ENCODE peak calls at places on chromosomes 1 and 21, in eight cellular contexts. D, C, Z, K, Q, E, A and L are unnamed samples. For H3K9me3, the result is how much of the 10 kb centered on the place peaks cover.

GRCh38 chr1:52637946-52638345 is 5.0 kb downstream of the SHISAL2A start:
- DNase-seq in D (no peak), C (no peak), Z (no peak), K (no peak), Q (no peak), E (no peak), A (peak), L (no peak)

GRCh38 chr1:242454262-242455051 is 70.0 kb downstream of the PLD5 start:
- DNase-seq in D (peak), C (no peak), Z (peak), K (no peak), Q (no peak), E (peak), A (peak), L (no peak)

GRCh38 chr1:156826596-156826995 is 9.9 kb upstream of the SH2D2A start:
- DNase-seq in D (no peak), C (no peak), Z (no peak), K (no peak), Q (no peak), E (no peak), A (no peak), L (no peak)

GRCh38 chr1:160645386-160646063 is 1.3 kb downstream of the SLAMF1 start:
- DNase-seq in D (no peak), C (no peak), Z (no peak), K (no peak), Q (no peak), E (no peak), A (no peak), L (no peak)

GRCh38 chr1:109959974-109960744 is 24.4 kb upstream of the AHCYL1 start:
- DNase-seq in D (peak), C (no peak), Z (no peak), K (no peak), Q (no peak), E (no peak), A (peak), L (no peak)

GRCh38 chr21:32412162-32412997 is at the start of gene EVA1C:
- DNase-seq in D (peak), C (no peak), Z (peak), K (peak), Q (peak), E (no peak), A (peak), L (no peak)

GRCh38 chr21:28431022-28431421 is 561.7 kb downstream of the LTN1 start:
- DNase-seq in D (no peak), C (no peak), Z (no peak), K (no peak), Q (no peak), E (no peak), A (no peak), L (no peak)

GRCh38 chr1:116681343-116681899 is 13.9 kb upstream of the IGSF3 start:
- DNase-seq in D (no peak), C (no peak), Z (no peak), K (no peak), Q (no peak), E (no peak), A (no peak), L (no peak)

GRCh38 chr21:38308010-38308784 is 51.4 kb downstream of the KCNJ15 start:
- DNase-seq in D (peak), C (no peak), Z (no peak), K (no peak), Q (no peak), E (no peak), A (no peak), L (no peak)

GRCh38 chr1:240619357-240619756 is 7.4 kb upstream of the GREM2 start:
- DNase-seq in D (no peak), C (no peak), Z (no peak), K (no peak), Q (no peak), E (no peak), A (no peak), L (no peak)

GRCh38 chr1:7568901-7569524 is 202.1 kb upstream of the VAMP3 start:
- DNase-seq in D (no peak), C (no peak), Z (no peak), K (no peak), Q (no peak), E (no peak), A (no peak), L (no peak)

GRCh38 chr21:28590722-28591121 is 402.0 kb downstream of the LTN1 start:
- DNase-seq in D (no peak), C (no peak), Z (no peak), K (no peak), Q (no peak), E (no peak), A (no peak), L (no peak)

GRCh38 chr1:222073307-222073995 is 331.6 kb upstream of the DUSP10 start:
- DNase-seq in D (peak), C (no peak), Z (no peak), K (no peak), Q (no peak), E (no peak), A (no peak), L (no peak)

GRCh38 chr1:8317647-8318360 is at the start of gene SLC45A1:
- DNase-seq in D (peak), C (no peak), Z (peak), K (peak), Q (peak), E (peak), A (peak), L (no peak)

GRCh38 chr1:163399976-163400375 is 78.2 kb downstream of the NUF2 start:
- DNase-seq in D (no peak), C (no peak), Z (no peak), K (no peak), Q (no peak), E (no peak), A (no peak), L (no peak)

GRCh38 chr1:179228783-179229213 is 679 bp downstream of the ABL2 start:
- DNase-seq in D (peak), C (no peak), Z (peak), K (peak), Q (peak), E (peak), A (peak), L (no peak)

GRCh38 chr1:153922076-153922837 is 515 bp downstream of the GATAD2B start:
- DNase-seq in D (no peak), C (no peak), Z (peak), K (peak), Q (no peak), E (peak), A (no peak), L (no peak)

GRCh38 chr1:225847610-225848009 is 34.6 kb downstream of the TMEM63A start:
- DNase-seq in D (no peak), C (no peak), Z (no peak), K (no peak), Q (no peak), E (no peak), A (no peak), L (no peak)

GRCh38 chr21:38994014-38994413 is 188.3 kb downstream of the ETS2 start:
- DNase-seq in D (no peak), C (no peak), Z (no peak), K (no peak), Q (no peak), E (no peak), A (no peak), L (no peak)

GRCh38 chr21:31218830-31219608 is 125.0 kb downstream of the TIAM1 start:
- DNase-seq in D (peak), C (no peak), Z (no peak), K (peak), Q (peak), E (no peak), A (no peak), L (peak)

GRCh38 chr1:19560480-19560879 is 75.1 kb upstream of the CAPZB start:
- DNase-seq in D (no peak), C (no peak), Z (no peak), K (no peak), Q (no peak), E (no peak), A (no peak), L (no peak)

GRCh38 chr1:116439701-116440100 is 66.7 kb downstream of the ATP1A1 start:
- DNase-seq in D (no peak), C (no peak), Z (no peak), K (no peak), Q (no peak), E (no peak), A (no peak), L (no peak)

GRCh38 chr1:188988589-188988988 is 1489.1 kb downstream of the BRINP3 start:
- DNase-seq in D (no peak), C (no peak), Z (no peak), K (no peak), Q (no peak), E (no peak), A (no peak), L (no peak)

GRCh38 chr1:209168204-209168603 is 415.3 kb upstream of the CAMK1G start:
- DNase-seq in D (peak), C (no peak), Z (no peak), K (no peak), Q (no peak), E (no peak), A (no peak), L (no peak)

GRCh38 chr1:41513388-41513745 is 28.9 kb upstream of the EDN2 start:
- DNase-seq in D (no peak), C (no peak), Z (peak), K (no peak), Q (no peak), E (peak), A (no peak), L (no peak)

GRCh38 chr1:154463512-154463990 is 38.5 kb upstream of the TDRD10 start:
- DNase-seq in D (no peak), C (no peak), Z (no peak), K (no peak), Q (no peak), E (no peak), A (no peak), L (no peak)

GRCh38 chr1:143691400-143691891 is 280.3 kb downstream of the FAM72C start:
- DNase-seq in D (no peak), C (no peak), Z (no peak), K (no peak), Q (no peak), E (no peak), A (no peak), L (no peak)

GRCh38 chr1:218674280-218674773 is 329.2 kb downstream of the TGFB2 start:
- DNase-seq in D (peak), C (no peak), Z (no peak), K (peak), Q (peak), E (no peak), A (peak), L (no peak)

GRCh38 chr1:157429841-157430240 is 122.5 kb downstream of the FCRL5 start:
- DNase-seq in D (no peak), C (no peak), Z (no peak), K (no peak), Q (no peak), E (no peak), A (no peak), L (no peak)

GRCh38 chr1:96366516-96366915 is 355.1 kb upstream of the PTBP2 start:
- DNase-seq in D (no peak), C (no peak), Z (no peak), K (no peak), Q (no peak), E (no peak), A (no peak), L (no peak)

GRCh38 chr1:108704501-108704900 is 8.2 kb upstream of the FNDC7 start:
- DNase-seq in D (peak), C (no peak), Z (no peak), K (no peak), Q (no peak), E (no peak), A (no peak), L (no peak)

GRCh38 chr1:201334325-201335173 is 42.9 kb downstream of the TNNT2 start:
- DNase-seq in D (no peak), C (no peak), Z (no peak), K (peak), Q (no peak), E (no peak), A (no peak), L (no peak)

GRCh38 chr1:33383489-33383888 is 47.4 kb downstream of the PHC2 start:
- DNase-seq in D (no peak), C (no peak), Z (no peak), K (no peak), Q (no peak), E (no peak), A (no peak), L (no peak)

GRCh38 chr1:231232870-231233734 is 7.9 kb upstream of the GNPAT start:
- DNase-seq in D (no peak), C (no peak), Z (no peak), K (no peak), Q (no peak), E (no peak), A (no peak), L (no peak)

GRCh38 chr1:7726623-7727022 is 44.5 kb upstream of the VAMP3 start:
- DNase-seq in D (no peak), C (no peak), Z (no peak), K (no peak), Q (no peak), E (no peak), A (no peak), L (no peak)

GRCh38 chr21:39313042-39313456 is 383 bp downstream of the BRWD1 start:
- DNase-seq in D (no peak), C (no peak), Z (peak), K (no peak), Q (peak), E (peak), A (peak), L (no peak)

GRCh38 chr1:239321877-239322276 is 64.5 kb upstream of the CHRM3 start:
- DNase-seq in D (no peak), C (no peak), Z (no peak), K (no peak), Q (no peak), E (no peak), A (no peak), L (no peak)

GRCh38 chr1:40267767-40268187 is 9.7 kb downstream of the ZMPSTE24 start:
- DNase-seq in D (peak), C (no peak), Z (no peak), K (no peak), Q (no peak), E (no peak), A (no peak), L (no peak)

DNA sequence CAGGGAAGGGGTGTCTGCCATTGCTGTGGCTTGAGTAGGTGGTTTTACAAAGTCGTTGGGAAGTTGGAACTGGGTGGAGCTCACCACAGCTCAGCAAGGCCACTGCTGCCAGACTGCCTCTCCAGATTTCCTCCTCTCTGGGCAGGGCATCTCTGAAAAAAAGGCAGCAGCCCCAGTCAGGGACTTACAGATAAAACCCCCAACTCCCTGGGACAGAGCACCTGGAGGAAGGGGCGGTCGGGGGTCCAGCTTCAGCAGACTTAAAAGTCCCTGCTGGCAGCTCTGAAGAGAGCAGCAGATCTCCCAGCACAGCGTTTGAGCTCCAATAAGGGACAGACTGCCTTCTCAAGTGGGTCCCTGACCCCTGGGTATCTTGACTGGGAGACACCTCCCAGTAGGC is 124.2 kb downstream of the LHX8 start:
- DNase-seq in D (no peak), C (no peak), Z (no peak), K (no peak), Q (no peak), E (no peak), A (no peak), L (no peak)
- TF ChIP-seq CTCF in D (no peak), C (no peak), Z (no peak), K (no peak), Q (no peak), E (no peak), A (no peak), L (no peak)

GRCh38 chr1:248174521-248174920 is at the start of gene OR2M2:
- DNase-seq in D (no peak), C (no peak), Z (no peak), K (no peak), Q (no peak), E (no peak), A (no peak), L (no peak)
- H3K9me3 ChIP-seq in D (under half), C (under half), Z (under half), K (under half), Q (under half), E (under half), A (under half), L (under half)

DNA sequence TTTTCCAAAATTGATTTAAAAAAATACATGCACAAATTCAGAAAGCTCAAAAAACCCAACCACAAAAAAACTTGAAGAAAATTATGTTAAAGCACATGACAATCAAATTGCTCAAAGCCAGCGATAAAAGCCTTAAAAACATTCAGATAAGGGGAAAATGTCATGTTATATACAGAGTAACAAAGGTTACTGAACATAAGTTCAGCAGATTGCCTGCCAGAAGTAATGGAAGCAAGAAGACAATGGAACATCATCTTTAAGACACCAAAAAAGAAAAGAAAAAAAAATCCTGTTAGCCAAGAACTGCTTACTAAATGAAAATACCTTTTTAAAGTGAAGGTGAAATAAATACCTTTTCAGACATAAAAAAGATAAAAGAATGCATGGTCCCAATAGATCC is 147.2 kb upstream of the SGIP1 start:
- DNase-seq in D (no peak), C (no peak), Z (no peak), K (no peak), Q (no peak), E (no peak), A (no peak), L (no peak)
- H3K4me3 ChIP-seq in D (no peak), C (no peak), Z (no peak), K (no peak), Q (no peak), E (no peak), A (no peak), L (no peak)

DNA sequence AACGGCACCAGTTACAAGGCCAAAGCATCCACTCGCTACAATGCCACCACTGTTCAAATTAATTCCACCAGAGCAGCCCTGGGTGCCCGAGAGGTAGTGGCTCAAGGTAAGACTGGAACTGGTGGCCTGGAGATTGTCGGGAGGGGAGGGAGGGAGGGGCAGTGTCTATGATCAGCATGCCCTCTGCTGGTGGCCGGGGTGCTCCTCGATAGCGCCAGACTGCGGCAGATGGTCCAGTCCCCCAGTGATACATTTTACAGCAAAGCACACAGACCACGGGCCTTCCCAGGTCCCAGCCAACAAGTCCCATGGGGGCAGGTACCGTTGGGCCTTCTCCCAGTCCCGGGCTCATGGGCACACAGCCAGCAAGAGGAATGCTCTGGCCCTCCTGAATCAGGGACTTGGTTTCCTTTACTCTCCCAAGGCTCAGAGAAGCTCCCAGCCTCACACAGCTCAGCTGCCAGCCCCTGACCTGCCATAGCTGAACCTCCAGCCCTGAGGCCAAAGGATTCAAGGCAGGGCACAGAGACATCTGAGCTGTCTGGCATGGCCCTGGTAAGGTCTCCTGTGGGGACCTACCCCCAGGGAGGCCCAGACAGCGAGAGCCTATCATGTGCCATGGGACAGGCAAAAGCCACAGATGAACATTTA is 15.3 kb downstream of the ACOT7 start:
- DNase-seq in D (no peak), C (no peak), Z (peak), K (no peak), Q (no peak), E (peak), A (no peak), L (no peak)
- TF ChIP-seq CTCF in D (no peak), C (no peak), Z (peak), K (no peak), Q (no peak), E (peak), A (peak), L (no peak)

GRCh38 chr1:2973661-2974593 is 47.3 kb upstream of the ACTRT2 start:
- DNase-seq in D (no peak), C (no peak), Z (no peak), K (no peak), Q (no peak), E (no peak), A (no peak), L (no peak)

GRCh38 chr1:2974701-2975301 is 46.5 kb upstream of the ACTRT2 start:
- DNase-seq in D (no peak), C (no peak), Z (no peak), K (no peak), Q (no peak), E (no peak), A (no peak), L (no peak)

GRCh38 chr1:2975466-2976179 is 45.6 kb upstream of the ACTRT2 start:
- DNase-seq in D (no peak), C (no peak), Z (no peak), K (no peak), Q (no peak), E (no peak), A (no peak), L (no peak)

GRCh38 chr1:2977886-2978611 is 43.2 kb upstream of the ACTRT2 start:
- DNase-seq in D (no peak), C (no peak), Z (no peak), K (no peak), Q (no peak), E (no peak), A (no peak), L (no peak)

DNA sequence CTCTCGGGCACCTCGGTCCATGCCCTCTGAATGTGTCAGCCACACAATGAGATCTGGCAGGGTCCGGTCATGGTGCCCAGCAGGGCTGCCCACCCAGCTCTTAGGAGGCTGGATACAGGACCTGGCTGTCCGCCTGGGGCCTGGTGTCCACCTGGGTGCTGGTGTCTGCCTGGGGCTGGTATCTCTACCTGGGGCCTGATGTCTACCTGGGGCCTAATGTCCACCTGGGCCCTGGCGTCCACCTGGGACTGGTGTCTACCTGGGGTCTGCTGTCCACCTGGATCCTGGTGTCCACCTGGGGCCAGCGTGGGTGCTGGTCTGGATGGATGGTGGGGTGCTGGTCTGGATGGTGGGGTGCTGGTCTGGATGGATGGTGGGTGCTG is 45.1 kb upstream of the ACTRT2 start:
- DNase-seq in D (no peak), C (no peak), Z (no peak), K (no peak), Q (no peak), E (no peak), A (no peak), L (no peak)
- H3K9me3 ChIP-seq in D (under half), C (under half), Z (under half), K (under half), Q (under half), E (under half), A (under half), L (under half)

GRCh38 chr1:3910769-3911520 is 10.9 kb upstream of the C1orf174 start:
- DNase-seq in D (peak), C (no peak), Z (peak), K (peak), Q (peak), E (peak), A (peak), L (no peak)
- H3K4me3 ChIP-seq in D (no peak), C (peak), Z (no peak), K (no peak), Q (no peak), E (peak), A (no peak), L (no peak)

GRCh38 chr1:82795503-82796149 is 994.9 kb downstream of the ADGRL2 start:
- DNase-seq in D (no peak), C (no peak), Z (no peak), K (no peak), Q (no peak), E (no peak), A (no peak), L (no peak)
- TF ChIP-seq CTCF in D (no peak), C (no peak), Z (no peak), K (no peak), Q (no peak), E (no peak), A (no peak), L (no peak)

DNA sequence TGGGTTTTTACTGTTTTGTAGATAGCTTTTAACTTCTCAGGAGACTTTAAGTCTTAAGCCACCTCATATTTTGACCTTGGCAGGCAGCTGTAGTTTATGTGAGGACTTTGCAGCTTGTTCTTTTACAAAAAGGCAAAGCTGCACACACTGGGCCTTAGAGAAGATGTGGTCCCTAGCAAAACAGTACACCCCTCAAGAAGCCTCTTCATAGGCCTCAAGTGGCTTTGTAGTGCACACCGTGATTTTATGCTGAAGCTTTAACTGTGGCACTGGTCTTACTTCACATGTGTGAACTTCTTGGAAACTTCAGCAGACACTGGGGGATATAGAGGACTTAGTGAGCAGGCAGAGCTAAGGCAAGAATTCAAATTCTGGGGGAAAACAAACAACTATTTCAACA is 83.6 kb downstream of the SNRPE start:
- DNase-seq in D (no peak), C (no peak), Z (no peak), K (no peak), Q (no peak), E (no peak), A (peak), L (no peak)
- H3K9me3 ChIP-seq in D (under half), C (under half), Z (under half), K (under half), Q (under half), E (under half), A (under half), L (under half)